ENCODE peak calls at places on chromosomes 16 and 17, in eight cellular contexts. One of them, this sample, is unnamed.
A peak's percentile ranks its signal among the peaks of the same experiment; 100 is the strongest.

GRCh38 chr17:68391561-68392268 is 65.6 kb downstream of the WIPI1 start:
- DNase-seq in esophagus squamous epithelium: no peak
- DNase-seq in tibial artery: no peak
- DNase-seq in BJ: no peak
- DNase-seq in right atrium auricular region: peak; percentile 75
- DNase-seq in cardiac muscle cell: peak; percentile 62
- DNase-seq in GM23338: no peak
- DNase-seq in AG09309: no peak
- DNase-seq in this sample: peak; percentile 34

GRCh38 chr17:41777157-41777578 is 9.3 kb downstream of the JUP start:
- DNase-seq in BJ: no peak
- DNase-seq in right atrium auricular region: no peak
- DNase-seq in AG09309: no peak
- DNase-seq in cardiac muscle cell: no peak
- DNase-seq in esophagus squamous epithelium: no peak
- DNase-seq in tibial artery: no peak
- DNase-seq in GM23338: peak; percentile 54
- DNase-seq in this sample: peak; percentile 81

GRCh38 chr17:4849011-4849536 is 15.9 kb downstream of the MINK1 start:
- DNase-seq in esophagus squamous epithelium: no peak
- DNase-seq in GM23338: peak; percentile 65
- DNase-seq in AG09309: no peak
- DNase-seq in right atrium auricular region: no peak
- DNase-seq in tibial artery: no peak
- DNase-seq in BJ: peak; percentile 58
- DNase-seq in cardiac muscle cell: no peak
- DNase-seq in this sample: peak; percentile 68

GRCh38 chr16:48969611-48970010 is 312.0 kb downstream of the CBLN1 start:
- DNase-seq in esophagus squamous epithelium: no peak
- DNase-seq in right atrium auricular region: no peak
- DNase-seq in tibial artery: no peak
- DNase-seq in BJ: no peak
- DNase-seq in GM23338: no peak
- DNase-seq in cardiac muscle cell: no peak
- DNase-seq in AG09309: no peak
- DNase-seq in this sample: no peak

GRCh38 chr17:15185625-15185991 is 79.5 kb downstream of the PMP22 start:
- DNase-seq in AG09309: peak; percentile 87
- DNase-seq in cardiac muscle cell: peak; percentile 83
- DNase-seq in BJ: peak; percentile 52
- DNase-seq in right atrium auricular region: peak; percentile 65
- DNase-seq in tibial artery: peak; percentile 69
- DNase-seq in GM23338: no peak
- DNase-seq in esophagus squamous epithelium: no peak
- DNase-seq in this sample: no peak

GRCh38 chr17:1153795-1154546 is 25.8 kb downstream of the ABR start:
- DNase-seq in tibial artery: peak; percentile 89
- DNase-seq in AG09309: peak; percentile 42
- DNase-seq in right atrium auricular region: peak; percentile 76
- DNase-seq in esophagus squamous epithelium: no peak
- DNase-seq in BJ: no peak
- DNase-seq in cardiac muscle cell: peak; percentile 92
- DNase-seq in GM23338: peak; percentile 87
- DNase-seq in this sample: peak; percentile 86

GRCh38 chr16:86137359-86137758 is 238.4 kb downstream of the IRF8 start:
- DNase-seq in BJ: no peak
- DNase-seq in AG09309: no peak
- DNase-seq in esophagus squamous epithelium: no peak
- DNase-seq in cardiac muscle cell: no peak
- DNase-seq in GM23338: no peak
- DNase-seq in right atrium auricular region: no peak
- DNase-seq in tibial artery: no peak
- DNase-seq in this sample: no peak

GRCh38 chr17:59853168-59853918 is 39.4 kb downstream of the TUBD1 start:
- DNase-seq in GM23338: peak; percentile 94
- DNase-seq in tibial artery: peak; percentile 46
- DNase-seq in cardiac muscle cell: peak; percentile 76
- DNase-seq in right atrium auricular region: no peak
- DNase-seq in esophagus squamous epithelium: no peak
- DNase-seq in AG09309: peak; percentile 56
- DNase-seq in BJ: no peak
- DNase-seq in this sample: peak; percentile 89

GRCh38 chr16:58498341-58499091 is 1.4 kb upstream of the NDRG4 start:
- DNase-seq in GM23338: no peak
- DNase-seq in BJ: no peak
- DNase-seq in esophagus squamous epithelium: no peak
- DNase-seq in AG09309: no peak
- DNase-seq in cardiac muscle cell: no peak
- DNase-seq in right atrium auricular region: no peak
- DNase-seq in tibial artery: peak; percentile 52
- DNase-seq in this sample: peak; percentile 43

GRCh38 chr16:68236804-68237242 is 896 bp upstream of the ESRP2 start:
- DNase-seq in tibial artery: no peak
- DNase-seq in right atrium auricular region: no peak
- DNase-seq in cardiac muscle cell: no peak
- DNase-seq in AG09309: no peak
- DNase-seq in esophagus squamous epithelium: no peak
- DNase-seq in GM23338: peak; percentile 55
- DNase-seq in BJ: no peak
- DNase-seq in this sample: peak; percentile 75

GRCh38 chr16:4736546-4736945 is 2.2 kb downstream of the DNAAF8 start:
- DNase-seq in BJ: no peak
- DNase-seq in GM23338: no peak
- DNase-seq in tibial artery: no peak
- DNase-seq in right atrium auricular region: no peak
- DNase-seq in AG09309: no peak
- DNase-seq in esophagus squamous epithelium: no peak
- DNase-seq in cardiac muscle cell: no peak
- DNase-seq in this sample: no peak

GRCh38 chr17:19018600-19018950 is 14.0 kb upstream of the FAM83G start:
- DNase-seq in AG09309: no peak
- DNase-seq in cardiac muscle cell: no peak
- DNase-seq in esophagus squamous epithelium: no peak
- DNase-seq in GM23338: no peak
- DNase-seq in tibial artery: no peak
- DNase-seq in BJ: no peak
- DNase-seq in right atrium auricular region: no peak
- DNase-seq in this sample: no peak

GRCh38 chr17:11240841-11241610 is at the start of gene SHISA6:
- DNase-seq in tibial artery: no peak
- DNase-seq in esophagus squamous epithelium: no peak
- DNase-seq in AG09309: no peak
- DNase-seq in GM23338: peak; percentile 43
- DNase-seq in right atrium auricular region: no peak
- DNase-seq in cardiac muscle cell: no peak
- DNase-seq in BJ: no peak
- DNase-seq in this sample: peak; percentile 86

GRCh38 chr17:71530227-71530626 is 590.6 kb upstream of the SOX9 start:
- DNase-seq in cardiac muscle cell: no peak
- DNase-seq in BJ: no peak
- DNase-seq in right atrium auricular region: no peak
- DNase-seq in AG09309: no peak
- DNase-seq in tibial artery: no peak
- DNase-seq in esophagus squamous epithelium: no peak
- DNase-seq in GM23338: no peak
- DNase-seq in this sample: no peak

GRCh38 chr16:69936751-69937211 is 14.4 kb upstream of the CLEC18A start:
- DNase-seq in right atrium auricular region: no peak
- DNase-seq in BJ: no peak
- DNase-seq in GM23338: no peak
- DNase-seq in AG09309: no peak
- DNase-seq in tibial artery: peak; percentile 57
- DNase-seq in cardiac muscle cell: no peak
- DNase-seq in esophagus squamous epithelium: no peak
- DNase-seq in this sample: no peak

GRCh38 chr17:50053654-50053960 is 2.3 kb upstream of the ITGA3 start:
- DNase-seq in GM23338: no peak
- DNase-seq in cardiac muscle cell: no peak
- DNase-seq in right atrium auricular region: no peak
- DNase-seq in BJ: no peak
- DNase-seq in AG09309: no peak
- DNase-seq in tibial artery: no peak
- DNase-seq in esophagus squamous epithelium: no peak
- DNase-seq in this sample: peak; percentile 64

GRCh38 chr16:4918790-4919210 is 18.1 kb downstream of the PPL start:
- DNase-seq in right atrium auricular region: no peak
- DNase-seq in cardiac muscle cell: no peak
- DNase-seq in tibial artery: no peak
- DNase-seq in AG09309: no peak
- DNase-seq in BJ: no peak
- DNase-seq in GM23338: peak; percentile 47
- DNase-seq in esophagus squamous epithelium: no peak
- DNase-seq in this sample: peak; percentile 63

GRCh38 chr17:19507673-19508326 is 25.9 kb upstream of the SLC47A1 start:
- DNase-seq in AG09309: peak; percentile 74
- DNase-seq in esophagus squamous epithelium: no peak
- DNase-seq in BJ: peak; percentile 62
- DNase-seq in right atrium auricular region: peak; percentile 93
- DNase-seq in tibial artery: peak; percentile 95
- DNase-seq in cardiac muscle cell: peak; percentile 96
- DNase-seq in GM23338: peak; percentile 93
- DNase-seq in this sample: peak; percentile 98

GRCh38 chr17:39173539-39174274 is 7.7 kb upstream of the ARL5C start:
- DNase-seq in esophagus squamous epithelium: no peak
- DNase-seq in GM23338: no peak
- DNase-seq in tibial artery: no peak
- DNase-seq in cardiac muscle cell: no peak
- DNase-seq in right atrium auricular region: no peak
- DNase-seq in AG09309: no peak
- DNase-seq in BJ: no peak
- DNase-seq in this sample: no peak

GRCh38 chr16:16150117-16150877 is 73.0 kb downstream of the ABCC6 start:
- DNase-seq in GM23338: peak; percentile 28
- DNase-seq in tibial artery: peak; percentile 92
- DNase-seq in AG09309: no peak
- DNase-seq in right atrium auricular region: peak; percentile 69
- DNase-seq in cardiac muscle cell: peak; percentile 95
- DNase-seq in esophagus squamous epithelium: no peak
- DNase-seq in BJ: no peak
- DNase-seq in this sample: peak; percentile 50
- H3K4me3 ChIP-seq in GM23338: no peak overlapping the region
- H3K4me3 ChIP-seq in tibial artery: peak overlapping the region; percentile 20
- H3K4me3 ChIP-seq in AG09309: no peak overlapping the region
- H3K4me3 ChIP-seq in right atrium auricular region: no peak overlapping the region
- H3K4me3 ChIP-seq in cardiac muscle cell: no peak overlapping the region
- H3K4me3 ChIP-seq in esophagus squamous epithelium: no peak overlapping the region
- H3K4me3 ChIP-seq in BJ: no peak overlapping the region
- H3K4me3 ChIP-seq in this sample: no peak overlapping the region

DNA sequence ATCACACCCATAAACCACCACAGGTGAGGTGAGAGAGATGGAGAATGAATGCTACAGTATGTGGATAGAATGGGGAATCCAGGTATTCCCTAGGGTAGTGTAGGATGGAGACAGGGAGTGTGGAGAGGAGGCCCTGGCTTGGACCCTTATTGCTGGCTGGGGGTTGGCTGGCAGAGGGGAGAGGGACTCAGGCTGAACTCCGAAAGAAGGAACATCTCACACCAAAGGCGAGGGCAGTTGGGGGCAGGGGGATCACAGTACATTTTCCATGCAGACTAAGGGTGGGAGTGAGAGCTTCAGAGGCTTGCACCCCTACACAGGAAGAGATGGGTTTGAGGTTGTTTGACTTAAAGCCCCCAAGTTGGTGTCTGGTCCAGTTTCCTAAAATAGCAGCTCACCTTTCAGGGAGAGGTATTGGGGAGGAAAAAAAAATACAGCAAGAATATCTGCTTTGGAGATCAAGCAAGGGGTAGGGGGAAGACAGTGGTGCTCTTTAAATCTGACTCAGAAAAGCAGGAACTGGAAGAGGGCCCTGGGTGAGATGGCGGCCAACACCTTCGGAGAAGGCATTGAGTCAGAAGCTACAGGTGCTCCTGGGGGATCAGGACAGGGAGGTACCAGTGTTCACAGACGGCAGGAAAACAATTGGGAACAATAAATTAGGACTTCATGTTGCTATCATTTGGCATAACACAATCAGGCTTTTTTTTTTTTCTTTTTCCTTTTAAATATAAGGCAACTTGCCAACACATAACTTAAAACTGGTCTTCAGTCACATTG is 12.4 kb downstream of the TRAF4 start:
- DNase-seq in GM23338: no peak
- DNase-seq in cardiac muscle cell: no peak
- DNase-seq in BJ: no peak
- DNase-seq in AG09309: no peak
- DNase-seq in esophagus squamous epithelium: no peak
- DNase-seq in right atrium auricular region: no peak
- DNase-seq in tibial artery: peak; percentile 43
- DNase-seq in this sample: no peak
- TF ChIP-seq CTCF in GM23338: no peak
- TF ChIP-seq CTCF in cardiac muscle cell: no peak
- TF ChIP-seq CTCF in BJ: no peak
- TF ChIP-seq CTCF in AG09309: no peak
- TF ChIP-seq CTCF in esophagus squamous epithelium: no peak
- TF ChIP-seq CTCF in right atrium auricular region: no peak
- TF ChIP-seq CTCF in tibial artery: no peak
- TF ChIP-seq CTCF in this sample: no peak

DNA sequence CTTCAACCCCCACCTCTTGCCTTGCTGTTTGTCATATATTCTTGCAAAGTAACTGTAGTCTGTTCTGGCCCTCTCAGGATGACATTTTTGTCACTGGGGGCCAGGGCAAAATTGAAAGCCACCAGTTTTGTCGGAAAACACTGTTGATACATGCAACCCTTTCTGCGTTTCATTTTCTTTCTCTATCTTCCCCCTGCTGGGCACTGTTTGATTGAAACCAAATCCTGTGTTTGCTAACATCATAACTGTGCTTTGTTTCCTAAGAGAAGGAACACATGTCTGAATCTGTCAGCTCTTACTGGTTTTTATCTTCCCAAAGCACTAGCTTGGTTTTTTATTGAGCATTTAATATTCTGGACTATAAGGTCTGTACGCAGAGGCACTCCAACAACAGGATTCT is 11.7 kb upstream of the CPPED1 start:
- DNase-seq in GM23338: no peak
- DNase-seq in BJ: no peak
- DNase-seq in AG09309: no peak
- DNase-seq in right atrium auricular region: no peak
- DNase-seq in tibial artery: no peak
- DNase-seq in cardiac muscle cell: no peak
- DNase-seq in esophagus squamous epithelium: no peak
- DNase-seq in this sample: no peak
- H3K4me3 ChIP-seq in GM23338: no peak overlapping the region
- H3K4me3 ChIP-seq in BJ: no peak overlapping the region
- H3K4me3 ChIP-seq in AG09309: no peak overlapping the region
- H3K4me3 ChIP-seq in right atrium auricular region: no peak overlapping the region
- H3K4me3 ChIP-seq in tibial artery: no peak overlapping the region
- H3K4me3 ChIP-seq in cardiac muscle cell: no peak overlapping the region
- H3K4me3 ChIP-seq in esophagus squamous epithelium: no peak overlapping the region
- H3K4me3 ChIP-seq in this sample: no peak overlapping the region

DNA sequence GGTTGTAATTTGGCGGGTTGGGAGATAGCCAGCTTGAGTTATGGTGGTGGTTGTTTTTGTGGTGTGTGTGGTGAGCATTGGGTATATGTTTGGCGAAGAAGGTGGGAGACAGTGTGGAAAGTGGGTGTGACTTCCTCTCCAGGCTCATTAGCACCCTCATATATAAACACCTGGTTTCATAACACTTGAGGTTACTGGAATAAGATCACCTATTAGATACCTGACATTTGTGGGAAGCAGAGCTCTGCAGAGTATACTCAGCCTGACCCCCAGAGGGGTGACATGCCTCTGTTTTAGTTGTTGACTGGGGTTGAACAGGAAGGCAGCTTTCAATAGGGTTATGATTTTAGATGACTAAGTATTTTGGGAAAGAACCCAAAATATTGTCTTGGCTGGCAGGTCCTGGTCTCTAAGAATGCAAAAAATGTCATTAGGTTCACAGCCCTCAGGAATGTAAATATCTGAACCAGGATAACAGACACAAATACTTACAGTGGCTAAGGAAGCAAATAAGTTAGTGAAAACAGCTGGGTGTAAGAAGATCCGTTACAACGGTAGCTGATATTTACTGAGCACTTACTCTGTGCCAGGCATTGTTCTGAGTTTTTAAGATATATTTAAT is 18.3 kb upstream of the EFCAB13 start:
- DNase-seq in BJ: peak; percentile 89
- DNase-seq in AG09309: peak; percentile 84
- DNase-seq in cardiac muscle cell: peak; percentile 95
- DNase-seq in right atrium auricular region: no peak
- DNase-seq in tibial artery: no peak
- DNase-seq in esophagus squamous epithelium: no peak
- DNase-seq in GM23338: no peak
- DNase-seq in this sample: peak; percentile 59
- TF ChIP-seq CTCF in BJ: no peak
- TF ChIP-seq CTCF in AG09309: no peak
- TF ChIP-seq CTCF in cardiac muscle cell: no peak
- TF ChIP-seq CTCF in right atrium auricular region: no peak
- TF ChIP-seq CTCF in tibial artery: no peak
- TF ChIP-seq CTCF in esophagus squamous epithelium: no peak
- TF ChIP-seq CTCF in GM23338: no peak
- TF ChIP-seq CTCF in this sample: no peak

This sample was measured in endodermal cell.